ENCODE peak calls at places on chromosome 22, in seven cellular contexts. O, V, H, G, D, Q and R are unnamed samples.

GRCh38 chr22:39253427-39254070 is 8.8 kb upstream of the PDGFB start:
- DNase-seq in O (no peak), V (peak), H (peak), G (peak), D (peak), Q (peak), R (no peak)

GRCh38 chr22:40605676-40606250 is 30.8 kb downstream of the MRTFA start:
- DNase-seq in O (no peak), V (no peak), H (no peak), G (no peak), D (no peak), Q (no peak), R (no peak)

GRCh38 chr22:45743687-45744086 is 72.1 kb downstream of the ATXN10 start:
- DNase-seq in O (no peak), V (no peak), H (peak), G (no peak), D (no peak), Q (no peak), R (no peak)

GRCh38 chr22:17198188-17199130 is 20.8 kb downstream of the ADA2 start:
- DNase-seq in O (peak), V (peak), H (no peak), G (peak), D (no peak), Q (no peak), R (no peak)

GRCh38 chr22:29621761-29622526 is 18.5 kb downstream of the NF2 start:
- DNase-seq in O (no peak), V (no peak), H (peak), G (no peak), D (peak), Q (no peak), R (no peak)

GRCh38 chr22:38490915-38491314 is 15.2 kb downstream of the DDX17 start:
- DNase-seq in O (no peak), V (peak), H (no peak), G (no peak), D (no peak), Q (no peak), R (no peak)

GRCh38 chr22:50739894-50740293 is 1.9 kb downstream of the ACR start:
- DNase-seq in O (no peak), V (no peak), H (no peak), G (no peak), D (no peak), Q (no peak), R (no peak)

GRCh38 chr22:17205432-17205831 is 13.8 kb downstream of the ADA2 start:
- DNase-seq in O (no peak), V (no peak), H (no peak), G (no peak), D (no peak), Q (no peak), R (no peak)

GRCh38 chr22:38782402-38783094 is 11.4 kb downstream of the DNAL4 start:
- DNase-seq in O (no peak), V (no peak), H (no peak), G (peak), D (no peak), Q (no peak), R (no peak)

GRCh38 chr22:43827336-43827735 is 15.2 kb upstream of the EFCAB6 start:
- DNase-seq in O (no peak), V (no peak), H (no peak), G (no peak), D (no peak), Q (no peak), R (no peak)

GRCh38 chr22:17781319-17782031 is 7.2 kb upstream of the BID start:
- DNase-seq in O (no peak), V (no peak), H (peak), G (no peak), D (peak), Q (no peak), R (peak)

GRCh38 chr22:24973867-24974266 is 21.4 kb downstream of the KIAA1671 start:
- DNase-seq in O (no peak), V (no peak), H (peak), G (no peak), D (no peak), Q (no peak), R (no peak)

GRCh38 chr22:17230239-17230638 is 11.0 kb upstream of the ADA2 start:
- DNase-seq in O (no peak), V (no peak), H (no peak), G (no peak), D (no peak), Q (no peak), R (no peak)

GRCh38 chr22:43970037-43970747 is 14.9 kb downstream of the SAMM50 start:
- DNase-seq in O (no peak), V (no peak), H (no peak), G (no peak), D (no peak), Q (no peak), R (no peak)

GRCh38 chr22:45317551-45318167 is 7.9 kb downstream of the FAM118A start:
- DNase-seq in O (peak), V (peak), H (peak), G (peak), D (no peak), Q (peak), R (no peak)

GRCh38 chr22:31646186-31647019 is 15.6 kb downstream of the PISD start:
- DNase-seq in O (no peak), V (no peak), H (peak), G (no peak), D (peak), Q (no peak), R (no peak)

GRCh38 chr22:40193429-40194421 is 16.0 kb downstream of the TNRC6B start:
- DNase-seq in O (peak), V (no peak), H (no peak), G (no peak), D (peak), Q (no peak), R (no peak)

GRCh38 chr22:43014876-43015676 is at the start of gene PACSIN2:
- DNase-seq in O (peak), V (peak), H (peak), G (peak), D (peak), Q (peak), R (peak)

GRCh38 chr22:18113680-18114394 is 3.2 kb downstream of the TUBA8 start:
- DNase-seq in O (no peak), V (no peak), H (no peak), G (no peak), D (no peak), Q (no peak), R (no peak)

GRCh38 chr22:29630180-29630498 is 26.7 kb downstream of the NF2 start:
- DNase-seq in O (no peak), V (no peak), H (no peak), G (no peak), D (no peak), Q (no peak), R (no peak)

GRCh38 chr22:11627436-11627797 is 3900.6 kb upstream of the OR11H1 start:
- DNase-seq in O (no peak), V (no peak), H (no peak), G (no peak), D (no peak), Q (peak), R (no peak)

GRCh38 chr22:42608481-42609361 is 6.0 kb downstream of the POLDIP3 start:
- DNase-seq in O (no peak), V (no peak), H (no peak), G (no peak), D (no peak), Q (no peak), R (no peak)

GRCh38 chr22:30290679-30291333 is 1.5 kb upstream of the CASTOR1 start:
- DNase-seq in O (no peak), V (peak), H (peak), G (no peak), D (no peak), Q (peak), R (no peak)

GRCh38 chr22:43860831-43861230 is 1.5 kb downstream of the SULT4A1 start:
- DNase-seq in O (no peak), V (no peak), H (no peak), G (peak), D (no peak), Q (no peak), R (no peak)

GRCh38 chr22:31447337-31447736 is 42.3 kb downstream of the EIF4ENIF1 start:
- DNase-seq in O (no peak), V (no peak), H (no peak), G (no peak), D (no peak), Q (no peak), R (no peak)

GRCh38 chr22:48720662-48721393 is 1106.8 kb downstream of the BRD1 start:
- DNase-seq in O (no peak), V (no peak), H (no peak), G (no peak), D (no peak), Q (no peak), R (no peak)

GRCh38 chr22:48721394-48721666 is 1106.3 kb downstream of the BRD1 start:
- DNase-seq in O (no peak), V (no peak), H (no peak), G (no peak), D (no peak), Q (no peak), R (no peak)

GRCh38 chr22:48717883-48718817 is 1109.5 kb downstream of the BRD1 start:
- DNase-seq in O (peak), V (peak), H (no peak), G (no peak), D (no peak), Q (no peak), R (no peak)

GRCh38 chr22:48718818-48719500 is 1108.7 kb downstream of the BRD1 start:
- DNase-seq in O (no peak), V (peak), H (no peak), G (no peak), D (no peak), Q (no peak), R (no peak)

DNA sequence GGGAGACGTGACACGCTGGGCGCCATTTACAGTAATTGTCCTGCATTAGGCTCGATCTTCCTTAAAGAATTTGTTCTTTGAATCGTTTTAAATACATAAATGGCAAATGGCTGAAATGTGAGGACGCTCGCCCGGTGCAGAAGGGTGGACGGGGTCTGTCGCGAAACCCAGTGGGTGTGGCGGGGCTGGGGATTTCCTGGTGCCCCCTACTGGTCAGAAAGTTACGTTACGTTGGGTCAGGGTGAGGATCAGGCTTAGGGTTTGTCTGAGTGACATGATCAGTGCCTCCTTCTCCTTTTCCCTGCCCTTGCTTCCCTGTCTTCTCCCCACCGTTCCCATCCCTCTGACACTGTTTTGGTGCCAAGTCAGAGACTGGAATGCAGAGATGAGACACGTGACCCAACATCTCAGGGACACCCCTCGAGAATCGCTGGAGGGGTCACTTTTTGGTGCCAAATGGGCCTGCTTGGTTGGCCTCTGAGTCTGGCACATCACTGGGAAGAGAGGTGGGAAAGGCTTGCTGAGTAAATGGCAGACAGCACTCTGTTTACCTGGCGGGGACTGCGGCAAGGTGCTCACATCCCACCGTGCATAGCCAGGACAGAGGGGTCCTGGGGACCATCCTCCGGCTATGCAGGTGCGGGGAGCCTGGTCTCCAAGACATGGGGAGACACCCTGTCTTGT is 1107.6 kb downstream of the BRD1 start:
- DNase-seq in O (peak), V (peak), H (no peak), G (no peak), D (peak), Q (no peak), R (no peak)
- TF ChIP-seq CTCF in O (peak), V (no peak), H (no peak), G (no peak), D (no peak), Q (no peak), R (no peak)

GRCh38 chr22:20174785-20175596 is 24.1 kb upstream of the CCDC188 start:
- DNase-seq in O (no peak), V (no peak), H (peak), G (peak), D (no peak), Q (no peak), R (no peak)
- TF ChIP-seq CTCF in O (no peak), V (peak), H (peak), G (no peak), D (no peak), Q (no peak), R (no peak)

DNA sequence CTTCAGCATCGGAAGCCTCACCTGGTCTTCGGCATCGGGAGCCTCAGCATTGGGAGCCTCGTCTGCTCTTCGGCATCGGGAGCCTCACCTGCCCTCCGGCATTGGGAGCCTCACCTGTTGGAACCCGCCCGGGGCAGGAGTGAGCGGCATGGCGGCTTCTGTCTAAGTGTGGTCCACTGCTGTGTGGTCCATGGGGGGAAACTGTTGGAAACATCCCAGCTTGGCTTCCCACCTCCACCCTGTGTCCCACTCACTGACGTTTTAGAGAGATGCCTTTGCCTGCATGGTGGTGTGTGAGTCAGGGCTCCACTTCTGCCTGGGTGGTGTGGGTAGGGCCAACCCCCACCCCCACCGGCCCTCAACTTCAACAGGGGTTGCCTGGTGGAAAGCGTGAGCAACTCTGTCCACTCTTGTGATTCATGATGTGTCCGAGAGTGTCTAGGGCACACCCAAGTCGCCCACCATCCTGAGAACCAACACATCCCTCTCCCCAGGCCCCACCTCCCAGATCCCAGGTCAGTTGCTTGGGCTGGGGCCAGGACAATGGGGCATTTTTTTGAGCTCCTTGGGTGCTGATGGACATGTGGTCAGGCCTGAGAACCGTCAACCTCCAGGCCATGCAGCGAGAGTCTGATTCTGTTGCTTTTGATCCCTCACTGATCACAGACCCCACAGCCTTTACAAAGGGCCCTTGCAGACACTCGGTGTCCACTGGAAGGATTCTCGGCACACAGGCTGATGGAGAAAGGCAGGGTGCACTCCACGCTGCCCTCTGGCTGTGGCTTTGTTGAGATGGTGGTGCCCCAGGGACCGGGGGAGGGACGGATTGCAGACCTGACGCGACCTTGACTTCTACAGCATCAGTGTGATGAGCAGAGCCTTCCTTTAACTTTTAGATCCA is 406.7 kb downstream of the TBC1D22A start:
- DNase-seq in O (peak), V (no peak), H (peak), G (peak), D (peak), Q (peak), R (peak)
- TF ChIP-seq CTCF in O (peak), V (peak), H (no peak), G (no peak), D (no peak), Q (no peak), R (no peak)

GRCh38 chr22:22558972-22559603 is at the start of gene PRAME:
- DNase-seq in O (peak), V (peak), H (peak), G (peak), D (peak), Q (peak), R (no peak)
- TF ChIP-seq CTCF in O (peak), V (peak), H (peak), G (peak), D (peak), Q (peak), R (no peak)

GRCh38 chr22:27257987-27258386 is 543.6 kb downstream of the MN1 start:
- DNase-seq in O (no peak), V (no peak), H (no peak), G (no peak), D (no peak), Q (no peak), R (no peak)
- TF ChIP-seq CTCF in O (no peak), V (no peak), H (no peak), G (no peak), D (no peak), Q (no peak), R (no peak)

GRCh38 chr22:37090920-37091688 is 18.4 kb downstream of the TMPRSS6 start:
- DNase-seq in O (no peak), V (no peak), H (no peak), G (peak), D (no peak), Q (peak), R (no peak)

GRCh38 chr22:37092997-37093396 is 16.5 kb downstream of the TMPRSS6 start:
- DNase-seq in O (no peak), V (no peak), H (no peak), G (no peak), D (no peak), Q (peak), R (no peak)

GRCh38 chr22:37094239-37094638 is 15.3 kb downstream of the TMPRSS6 start:
- DNase-seq in O (no peak), V (no peak), H (no peak), G (no peak), D (no peak), Q (no peak), R (no peak)

GRCh38 chr22:37089451-37089850 is 20.1 kb downstream of the TMPRSS6 start:
- DNase-seq in O (no peak), V (no peak), H (no peak), G (no peak), D (no peak), Q (peak), R (no peak)

DNA sequence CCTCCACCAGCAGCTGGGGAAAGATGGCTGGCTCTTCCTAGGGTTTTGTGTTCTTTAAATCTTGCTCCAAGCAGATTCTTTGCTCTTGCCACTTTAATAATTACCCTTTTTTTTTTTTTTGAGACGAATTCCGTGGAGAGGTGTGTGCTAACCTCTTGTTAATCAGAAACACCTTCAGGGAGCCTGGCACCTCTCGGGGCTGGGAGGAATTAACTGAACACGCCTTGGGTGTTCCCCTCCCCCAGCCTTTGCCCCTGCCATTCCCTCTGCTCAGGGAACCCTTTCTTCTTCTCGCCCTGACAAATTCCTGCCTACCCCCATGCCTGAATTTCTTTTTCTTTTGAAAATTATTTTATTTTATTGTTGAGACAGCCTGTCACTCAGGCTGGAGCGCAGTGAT is 17.5 kb downstream of the TMPRSS6 start:
- DNase-seq in O (no peak), V (no peak), H (no peak), G (no peak), D (no peak), Q (peak), R (no peak)
- TF ChIP-seq CTCF in O (no peak), V (no peak), H (no peak), G (no peak), D (no peak), Q (no peak), R (no peak)

DNA sequence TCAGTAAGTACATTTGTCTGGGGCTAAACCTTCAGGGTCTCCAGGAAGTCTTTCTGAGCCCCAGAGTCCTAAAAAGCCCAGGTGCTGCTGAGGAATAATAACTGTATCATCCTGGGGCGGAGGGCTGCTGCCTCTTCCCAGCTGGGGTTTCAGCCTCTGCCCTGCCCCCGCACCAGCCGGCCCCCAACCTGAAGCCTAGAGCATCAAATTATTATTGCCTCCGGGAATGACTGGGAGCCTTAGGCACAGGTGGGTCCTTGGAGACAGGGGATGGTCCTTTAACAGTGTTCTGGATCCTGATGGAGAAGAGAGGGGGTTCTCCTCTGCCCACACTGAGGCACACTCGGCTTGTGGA is 64.4 kb downstream of the BCR start:
- DNase-seq in O (no peak), V (no peak), H (no peak), G (no peak), D (no peak), Q (no peak), R (no peak)
- TF ChIP-seq CTCF in O (no peak), V (no peak), H (no peak), G (no peak), D (no peak), Q (no peak), R (no peak)